ENCODE peak calls at places on chromosomes 5 and 9, in eight cellular contexts. C is effector memory CD4-positive, alpha-beta T cell; U is mammary epithelial cell; F is CD4-positive, alpha-beta T cell; Q is activated CD4-positive, alpha-beta T cell treated with anti-CD3 and anti-CD28 coated beads for 48 hours; P is memory B cell; M is left cardiac atrium; H is left ventricle myocardium superior. J is an unnamed sample.

GRCh38 chr9:131608469-131609115 is 63.3 kb downstream of the PRRT1B start:
- DNase-seq in M (peak), C (no peak), F (no peak), P (no peak), U (peak), Q (no peak), H (peak), J (peak)

GRCh38 chr5:52560366-52560765 is 227.3 kb upstream of the ITGA1 start:
- DNase-seq in C (no peak), Q (no peak), H (no peak), F (no peak), M (no peak), U (peak), P (no peak), J (no peak)

GRCh38 chr9:121447341-121447834 is 52.3 kb downstream of the GGTA1 start:
- DNase-seq in M (no peak), U (peak), H (no peak), P (no peak), C (no peak), Q (no peak), F (no peak), J (no peak)

GRCh38 chr5:78594946-78595921 is 53.3 kb downstream of the LHFPL2 start:
- DNase-seq in P (no peak), Q (no peak), M (peak), H (no peak), C (no peak), F (no peak), U (peak), J (no peak)

GRCh38 chr5:172509405-172509781 is 55.1 kb upstream of the SH3PXD2B start:
- DNase-seq in Q (no peak), P (no peak), F (no peak), H (no peak), M (no peak), C (no peak), U (no peak), J (peak)

GRCh38 chr9:129910628-129911567 is 75.6 kb downstream of the USP20 start:
- DNase-seq in Q (no peak), H (no peak), U (peak), P (no peak), C (no peak), M (no peak), F (no peak), J (no peak)

GRCh38 chr9:110114888-110115259 is 93.1 kb downstream of the C9orf152 start:
- DNase-seq in H (no peak), M (no peak), Q (no peak), U (no peak), C (no peak), F (no peak), P (no peak), J (peak)

GRCh38 chr5:143404416-143405062 is 1.1 kb upstream of the NR3C1 start:
- DNase-seq in C (peak), P (peak), H (peak), M (peak), Q (peak), F (peak), U (peak), J (peak)

GRCh38 chr5:14144586-14145355 is 1.6 kb downstream of the TRIO start:
- DNase-seq in P (peak), F (peak), U (peak), Q (peak), H (peak), M (peak), C (no peak), J (peak)

GRCh38 chr9:27247756-27248155 is 49.2 kb downstream of the EQTN start:
- DNase-seq in U (peak), C (no peak), F (no peak), M (no peak), H (no peak), P (peak), Q (peak), J (no peak)

GRCh38 chr5:142110046-142110531 is 1.5 kb downstream of the NDFIP1 start:
- DNase-seq in P (no peak), M (no peak), F (no peak), Q (peak), H (peak), C (no peak), U (no peak), J (no peak)

GRCh38 chr5:2111569-2112105 is 228.9 kb upstream of the IRX4 start:
- DNase-seq in Q (no peak), M (no peak), F (no peak), H (no peak), U (no peak), P (no peak), C (no peak), J (no peak)

GRCh38 chr9:109263358-109263757 is 57.5 kb downstream of the EPB41L4B start:
- DNase-seq in C (no peak), M (no peak), P (no peak), H (no peak), Q (no peak), F (no peak), U (no peak), J (no peak)

GRCh38 chr5:119274024-119274766 is 81.6 kb upstream of the TNFAIP8 start:
- DNase-seq in H (no peak), C (no peak), F (no peak), M (no peak), Q (no peak), U (peak), P (no peak), J (no peak)

GRCh38 chr5:120613729-120614128 is 149.6 kb downstream of the PRR16 start:
- DNase-seq in P (no peak), Q (no peak), M (no peak), H (no peak), U (no peak), C (no peak), F (no peak), J (no peak)

GRCh38 chr9:114417511-114417910 is 29.7 kb upstream of the AKNA start:
- DNase-seq in C (no peak), M (no peak), F (no peak), U (peak), Q (no peak), H (no peak), P (no peak), J (no peak)

GRCh38 chr9:84750152-84750865 is 80.8 kb downstream of the NTRK2 start:
- DNase-seq in H (no peak), Q (no peak), M (no peak), P (no peak), F (no peak), C (no peak), U (peak), J (no peak)

GRCh38 chr9:128244443-128245226 is 31.2 kb downstream of the GOLGA2 start:
- DNase-seq in M (peak), P (no peak), H (peak), C (no peak), Q (no peak), U (no peak), F (no peak), J (peak)

GRCh38 chr9:117662651-117663050 is 41.6 kb upstream of the TLR4 start:
- DNase-seq in F (no peak), U (no peak), M (no peak), Q (no peak), H (no peak), P (no peak), C (no peak), J (no peak)

GRCh38 chr5:9498541-9499497 is 47.1 kb downstream of the SEMA5A start:
- DNase-seq in F (no peak), Q (peak), M (no peak), P (no peak), C (no peak), U (peak), H (no peak), J (no peak)

GRCh38 chr9:130327070-130327780 is 61.7 kb downstream of the HMCN2 start:
- DNase-seq in Q (peak), C (no peak), M (no peak), P (no peak), H (no peak), U (no peak), F (no peak), J (no peak)

GRCh38 chr9:119322137-119322695 is 47.0 kb downstream of the BRINP1 start:
- DNase-seq in Q (no peak), U (no peak), C (no peak), F (no peak), P (no peak), H (peak), M (peak), J (peak)

GRCh38 chr9:108844391-108844790 is 11.4 kb downstream of the ACTL7B start:
- DNase-seq in P (no peak), F (no peak), C (no peak), M (no peak), H (no peak), Q (no peak), U (no peak), J (no peak)

GRCh38 chr5:112356178-112356956 is 62.7 kb downstream of the EPB41L4A start:
- DNase-seq in H (no peak), M (no peak), P (no peak), F (no peak), Q (no peak), U (no peak), C (no peak), J (no peak)

GRCh38 chr9:96883922-96884321 is 29.6 kb upstream of the ZNF782 start:
- DNase-seq in H (no peak), C (no peak), P (no peak), F (no peak), M (no peak), Q (no peak), U (no peak), J (no peak)

GRCh38 chr9:78539904-78540303 is 243.0 kb downstream of the PSAT1 start:
- DNase-seq in H (no peak), M (no peak), F (no peak), Q (no peak), U (peak), P (no peak), C (no peak), J (no peak)

GRCh38 chr5:42948961-42949347 is 91.2 kb downstream of the ANXA2R start:
- DNase-seq in Q (peak), C (no peak), M (no peak), U (no peak), H (no peak), F (no peak), P (no peak), J (no peak)

GRCh38 chr9:108052431-108053080 is 563.0 kb upstream of the KLF4 start:
- DNase-seq in C (no peak), Q (no peak), F (no peak), U (no peak), M (no peak), P (no peak), H (no peak), J (no peak)

GRCh38 chr9:75499812-75500211 is 390.7 kb upstream of the PCSK5 start:
- DNase-seq in Q (no peak), P (no peak), U (no peak), H (no peak), C (no peak), F (no peak), M (no peak), J (no peak)

GRCh38 chr5:109291090-109291489 is 118.7 kb downstream of the PJA2 start:
- DNase-seq in H (no peak), Q (no peak), C (no peak), M (no peak), F (no peak), U (no peak), P (no peak), J (no peak)

GRCh38 chr5:111386832-111387162 is 125.5 kb downstream of the STARD4 start:
- DNase-seq in Q (no peak), H (no peak), M (no peak), P (no peak), U (no peak), C (no peak), F (no peak), J (no peak)

GRCh38 chr5:64635056-64635686 is 55.1 kb upstream of the SHISAL2B start:
- DNase-seq in P (no peak), U (peak), H (no peak), C (no peak), Q (no peak), M (no peak), F (no peak), J (no peak)

J was measured in heart right ventricle.